ENCODE peak calls at places on chromosomes 4 and X, in six cellular contexts. T, M, U, C, J and Z are unnamed samples.

GRCh38 chr4:167274346-167274745 is 40.1 kb upstream of the SPOCK3 start:
- DNase-seq in T (no peak), M (no peak), U (no peak), C (no peak), J (no peak), Z (no peak)

GRCh38 chr4:114015444-114015899 is 36.0 kb upstream of the ARSJ start:
- DNase-seq in T (peak), M (no peak), U (no peak), C (no peak), J (no peak), Z (no peak)

GRCh38 chr4:72817012-72817411 is 248.0 kb upstream of the ADAMTS3 start:
- DNase-seq in T (no peak), M (no peak), U (no peak), C (no peak), J (no peak), Z (no peak)

GRCh38 chr4:188993871-188994270 is 854.6 kb downstream of the TRIML1 start:
- DNase-seq in T (no peak), M (no peak), U (no peak), C (no peak), J (no peak), Z (no peak)

GRCh38 chr4:100895572-100896197 is 377.9 kb upstream of the EMCN start:
- DNase-seq in T (no peak), M (no peak), U (peak), C (no peak), J (no peak), Z (no peak)

GRCh38 chrX:15854080-15854655 is 445 bp downstream of the AP1S2 start:
- DNase-seq in T (no peak), M (peak), U (no peak), C (peak), J (no peak), Z (peak)

GRCh38 chr4:5798447-5798846 is 87.4 kb downstream of the EVC start:
- DNase-seq in T (no peak), M (no peak), U (no peak), C (no peak), J (no peak), Z (no peak)

GRCh38 chrX:17046478-17047097 is 100.1 kb downstream of the REPS2 start:
- DNase-seq in T (peak), M (peak), U (peak), C (peak), J (peak), Z (peak)

GRCh38 chr4:99205104-99205979 is 13.7 kb downstream of the ADH6 start:
- DNase-seq in T (no peak), M (peak), U (no peak), C (no peak), J (no peak), Z (no peak)

GRCh38 chr4:38058186-38058585 is 98.0 kb downstream of the PTTG2 start:
- DNase-seq in T (no peak), M (no peak), U (no peak), C (no peak), J (no peak), Z (no peak)

GRCh38 chr4:138851626-138852443 is 163.7 kb upstream of the NOCT start:
- DNase-seq in T (no peak), M (no peak), U (no peak), C (no peak), J (no peak), Z (no peak)

GRCh38 chr4:169017971-169018370 is 7.9 kb upstream of the CBR4 start:
- DNase-seq in T (no peak), M (no peak), U (no peak), C (no peak), J (no peak), Z (no peak)

GRCh38 chr4:169012049-169012448 is 2.0 kb upstream of the CBR4 start:
- DNase-seq in T (no peak), M (no peak), U (no peak), C (no peak), J (no peak), Z (no peak)

GRCh38 chr4:169015237-169015636 is 5.2 kb upstream of the CBR4 start:
- DNase-seq in T (no peak), M (no peak), U (no peak), C (no peak), J (no peak), Z (no peak)

GRCh38 chr4:169013396-169013795 is 3.3 kb upstream of the CBR4 start:
- DNase-seq in T (no peak), M (no peak), U (no peak), C (no peak), J (no peak), Z (no peak)

GRCh38 chr4:169014581-169014980 is 4.5 kb upstream of the CBR4 start:
- DNase-seq in T (no peak), M (no peak), U (no peak), C (no peak), J (no peak), Z (no peak)
- TF ChIP-seq ATF3 in T (no peak), M (no peak), U (no peak), C (no peak), J (no peak), Z (no peak)

GRCh38 chrX:10011991-10012390 is 44.8 kb downstream of the CLDN34 start:
- DNase-seq in T (no peak), M (no peak), U (no peak), C (no peak), J (no peak), Z (no peak)
- TF ChIP-seq ATF3 in T (no peak), M (no peak), U (no peak), C (no peak), J (no peak), Z (no peak)

GRCh38 chr4:2650276-2650675 is 105.9 kb downstream of the TNIP2 start:
- DNase-seq in T (no peak), M (no peak), U (no peak), C (no peak), J (no peak), Z (no peak)

GRCh38 chr4:2648159-2648814 is 107.8 kb downstream of the TNIP2 start:
- DNase-seq in T (no peak), M (no peak), U (no peak), C (no peak), J (no peak), Z (no peak)

GRCh38 chr4:2651546-2651945 is 104.6 kb downstream of the TNIP2 start:
- DNase-seq in T (no peak), M (no peak), U (no peak), C (peak), J (no peak), Z (no peak)

GRCh38 chr4:2647403-2648158 is 108.6 kb downstream of the TNIP2 start:
- DNase-seq in T (no peak), M (no peak), U (no peak), C (no peak), J (no peak), Z (no peak)

DNA sequence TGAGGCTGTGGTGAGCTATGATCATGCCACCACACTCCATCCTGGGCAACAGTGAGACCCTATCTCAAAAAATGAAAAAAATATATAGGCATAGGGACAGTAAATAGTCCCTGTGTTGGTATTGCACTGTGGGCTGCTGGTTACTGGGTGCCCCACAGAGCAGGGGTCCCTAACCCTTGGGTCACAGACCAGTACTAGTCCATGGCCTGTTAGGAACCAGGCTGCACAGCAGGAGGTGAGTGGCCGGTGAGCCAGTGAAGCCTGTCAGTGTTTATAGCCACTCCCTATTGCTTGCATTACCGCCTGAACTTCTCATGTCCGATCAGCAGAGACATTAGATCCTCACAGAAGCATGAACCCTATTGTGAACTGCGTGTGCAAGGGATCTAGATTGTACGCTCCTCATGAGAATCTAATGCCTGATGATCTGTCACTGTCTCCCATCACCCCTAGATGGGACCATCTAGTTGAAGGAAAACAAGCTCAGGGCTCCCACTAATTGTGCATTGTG is 106.5 kb downstream of the TNIP2 start:
- DNase-seq in T (no peak), M (no peak), U (no peak), C (no peak), J (no peak), Z (no peak)
- TF ChIP-seq ATF3 in T (no peak), M (no peak), U (no peak), C (no peak), J (no peak), Z (no peak)

GRCh38 chr4:40179360-40179759 is 17.5 kb upstream of the RHOH start:
- DNase-seq in T (no peak), M (no peak), U (no peak), C (no peak), J (no peak), Z (no peak)

GRCh38 chr4:40178672-40179071 is 18.2 kb upstream of the RHOH start:
- DNase-seq in T (no peak), M (no peak), U (no peak), C (no peak), J (no peak), Z (no peak)

GRCh38 chr4:40182041-40182440 is 14.8 kb upstream of the RHOH start:
- DNase-seq in T (no peak), M (no peak), U (no peak), C (no peak), J (no peak), Z (no peak)

GRCh38 chr4:40182979-40183378 is 13.9 kb upstream of the RHOH start:
- DNase-seq in T (no peak), M (no peak), U (no peak), C (no peak), J (no peak), Z (no peak)

DNA sequence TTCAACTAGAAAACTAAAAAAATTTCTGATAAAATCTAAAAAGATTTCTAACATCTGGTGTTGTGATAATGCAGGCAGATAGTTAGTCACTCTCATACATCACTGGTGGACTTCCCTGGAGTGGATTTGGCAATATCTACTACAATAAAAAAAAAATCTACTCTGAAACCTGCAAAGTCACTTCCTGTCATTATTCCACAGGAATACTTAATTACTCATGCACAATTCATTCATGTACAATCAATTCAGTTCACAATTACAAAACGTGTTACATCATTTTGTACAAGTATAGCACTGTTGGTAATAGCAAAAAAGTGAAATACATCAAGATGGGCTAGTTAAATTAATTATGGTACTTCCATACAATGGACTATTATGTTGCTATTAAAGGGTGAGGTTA is 16.5 kb upstream of the RHOH start:
- DNase-seq in T (peak), M (no peak), U (no peak), C (no peak), J (no peak), Z (no peak)
- TF ChIP-seq ATF3 in T (no peak), M (no peak), U (no peak), C (peak), J (no peak), Z (no peak)

GRCh38 chr4:174380699-174381098 is 97.0 kb downstream of the CEP44 start:
- DNase-seq in T (no peak), M (no peak), U (no peak), C (no peak), J (no peak), Z (no peak)
- TF ChIP-seq ATF3 in T (no peak), M (no peak), U (no peak), C (no peak), J (no peak), Z (no peak)

GRCh38 chr4:7750972-7751371 is 188.7 kb downstream of the AFAP1 start:
- DNase-seq in T (no peak), M (no peak), U (no peak), C (no peak), J (no peak), Z (no peak)
- TF ChIP-seq ATF3 in T (no peak), M (no peak), U (no peak), C (no peak), J (no peak), Z (no peak)

GRCh38 chrX:43703211-43703791 is 47.2 kb downstream of the MAOA start:
- DNase-seq in T (no peak), M (peak), U (no peak), C (no peak), J (no peak), Z (no peak)
- TF ChIP-seq ATF3 in T (no peak), M (no peak), U (no peak), C (no peak), J (no peak), Z (no peak)